ENCODE peak calls at places on chromosomes 12 and 14, in six cellular contexts. One of them, this sample, is unnamed.

GRCh38 chr12:18320036-18320617 is 58.8 kb downstream of the PIK3C2G start:
- DNase-seq in IMR-90: peak; percentile 69
- DNase-seq in H9: peak; percentile 58
- DNase-seq in H1: no peak
- DNase-seq in trophoblast cell: peak; percentile 99
- DNase-seq in mesendoderm: peak; percentile 94
- DNase-seq in this sample: peak; percentile 61

GRCh38 chr12:104414581-104415305 is 42.0 kb upstream of the CHST11 start:
- DNase-seq in H1: no peak
- DNase-seq in trophoblast cell: peak; percentile 72
- DNase-seq in H9: peak; percentile 85
- DNase-seq in IMR-90: no peak
- DNase-seq in mesendoderm: peak; percentile 99
- DNase-seq in this sample: no peak

GRCh38 chr12:115857160-115857920 is 420.2 kb downstream of the MED13L start:
- DNase-seq in mesendoderm: no peak
- DNase-seq in H1: no peak
- DNase-seq in IMR-90: no peak
- DNase-seq in H9: no peak
- DNase-seq in trophoblast cell: no peak
- DNase-seq in this sample: no peak

GRCh38 chr12:107568718-107569117 is 116.9 kb upstream of the PWP1 start:
- DNase-seq in H9: no peak
- DNase-seq in trophoblast cell: no peak
- DNase-seq in mesendoderm: no peak
- DNase-seq in H1: no peak
- DNase-seq in IMR-90: peak; percentile 65
- DNase-seq in this sample: no peak

GRCh38 chr14:71541973-71542730 is 390.1 kb upstream of the RGS6 start:
- DNase-seq in IMR-90: no peak
- DNase-seq in H9: no peak
- DNase-seq in mesendoderm: no peak
- DNase-seq in H1: no peak
- DNase-seq in trophoblast cell: no peak
- DNase-seq in this sample: no peak

GRCh38 chr12:122139266-122139665 is 34.8 kb downstream of the IL31 start:
- DNase-seq in H9: no peak
- DNase-seq in H1: no peak
- DNase-seq in trophoblast cell: no peak
- DNase-seq in mesendoderm: no peak
- DNase-seq in IMR-90: no peak
- DNase-seq in this sample: no peak

GRCh38 chr14:65260786-65261185 is 151.7 kb upstream of the FUT8 start:
- DNase-seq in mesendoderm: no peak
- DNase-seq in H1: no peak
- DNase-seq in IMR-90: peak; percentile 88
- DNase-seq in trophoblast cell: no peak
- DNase-seq in H9: no peak
- DNase-seq in this sample: no peak

GRCh38 chr12:6167327-6168280 is 32.6 kb upstream of the CD9 start:
- DNase-seq in IMR-90: peak; percentile 99
- DNase-seq in H9: no peak
- DNase-seq in trophoblast cell: peak; percentile 98
- DNase-seq in H1: no peak
- DNase-seq in mesendoderm: no peak
- DNase-seq in this sample: no peak

GRCh38 chr12:53791735-53792326 is 40.1 kb upstream of the CISTR start:
- DNase-seq in H1: peak; percentile 78
- DNase-seq in mesendoderm: peak; percentile 45
- DNase-seq in IMR-90: no peak
- DNase-seq in H9: peak; percentile 80
- DNase-seq in trophoblast cell: peak; percentile 57
- DNase-seq in this sample: no peak

GRCh38 chr14:62710811-62711210 is 334.4 kb downstream of the KCNH5 start:
- DNase-seq in IMR-90: no peak
- DNase-seq in mesendoderm: no peak
- DNase-seq in H1: no peak
- DNase-seq in H9: no peak
- DNase-seq in trophoblast cell: no peak
- DNase-seq in this sample: no peak

GRCh38 chr12:29763301-29763683 is 20.4 kb downstream of the TMTC1 start:
- DNase-seq in trophoblast cell: no peak
- DNase-seq in H9: no peak
- DNase-seq in mesendoderm: no peak
- DNase-seq in IMR-90: no peak
- DNase-seq in H1: no peak
- DNase-seq in this sample: no peak

GRCh38 chr14:101877766-101878165 is 86.6 kb upstream of the DYNC1H1 start:
- DNase-seq in mesendoderm: no peak
- DNase-seq in H9: no peak
- DNase-seq in H1: no peak
- DNase-seq in trophoblast cell: no peak
- DNase-seq in IMR-90: no peak
- DNase-seq in this sample: no peak

GRCh38 chr12:51345681-51346080 is 798 bp downstream of the CELA1 start:
- DNase-seq in IMR-90: peak; percentile 16
- DNase-seq in H9: no peak
- DNase-seq in mesendoderm: no peak
- DNase-seq in H1: no peak
- DNase-seq in trophoblast cell: no peak
- DNase-seq in this sample: no peak

GRCh38 chr14:91127411-91127810 is 13.5 kb downstream of the DGLUCY start:
- DNase-seq in IMR-90: no peak
- DNase-seq in trophoblast cell: peak; percentile 100
- DNase-seq in mesendoderm: no peak
- DNase-seq in H1: no peak
- DNase-seq in H9: no peak
- DNase-seq in this sample: no peak

GRCh38 chr14:22980672-22981089 is 1.7 kb downstream of the AJUBA start:
- DNase-seq in H1: peak; percentile 80
- DNase-seq in IMR-90: peak; percentile 32
- DNase-seq in trophoblast cell: peak; percentile 46
- DNase-seq in mesendoderm: peak; percentile 67
- DNase-seq in H9: peak; percentile 60
- DNase-seq in this sample: peak; percentile 74

GRCh38 chr12:130161261-130162231 is 718 bp upstream of the FZD10 start:
- DNase-seq in H9: peak; percentile 89
- DNase-seq in mesendoderm: peak; percentile 76
- DNase-seq in H1: peak; percentile 81
- DNase-seq in trophoblast cell: peak; percentile 37
- DNase-seq in IMR-90: no peak
- DNase-seq in this sample: peak; percentile 59

DNA sequence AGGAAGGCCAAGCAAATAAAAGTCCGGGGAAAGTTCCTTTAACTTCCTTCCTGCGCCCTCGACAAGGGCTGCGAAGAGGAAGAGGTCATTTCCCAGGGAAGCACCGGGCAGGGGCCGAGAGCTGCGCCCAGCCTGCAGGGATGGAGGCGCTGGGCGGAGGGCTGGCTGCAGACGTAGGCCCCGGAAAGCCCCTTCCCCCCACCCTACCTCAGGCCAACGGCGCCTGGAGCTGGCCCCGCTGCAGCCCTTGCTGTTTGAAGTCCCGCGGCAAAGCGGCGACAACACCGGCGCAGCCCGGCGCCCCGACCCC is 65.0 kb upstream of the PTGR2 start:
- DNase-seq in H9: peak; percentile 58
- DNase-seq in H1: no peak
- DNase-seq in mesendoderm: peak; percentile 76
- DNase-seq in IMR-90: peak; percentile 40
- DNase-seq in trophoblast cell: peak; percentile 54
- DNase-seq in this sample: no peak
- H3K4ac ChIP-seq in H9: no peak overlapping the region
- H3K4ac ChIP-seq in H1: no peak overlapping the region
- H3K4ac ChIP-seq in mesendoderm: peak overlapping the region; percentile 28
- H3K4ac ChIP-seq in IMR-90: peak overlapping the region; percentile 90
- H3K4ac ChIP-seq in trophoblast cell: peak overlapping the region; percentile 61
- H3K4ac ChIP-seq in this sample: no peak overlapping the region

DNA sequence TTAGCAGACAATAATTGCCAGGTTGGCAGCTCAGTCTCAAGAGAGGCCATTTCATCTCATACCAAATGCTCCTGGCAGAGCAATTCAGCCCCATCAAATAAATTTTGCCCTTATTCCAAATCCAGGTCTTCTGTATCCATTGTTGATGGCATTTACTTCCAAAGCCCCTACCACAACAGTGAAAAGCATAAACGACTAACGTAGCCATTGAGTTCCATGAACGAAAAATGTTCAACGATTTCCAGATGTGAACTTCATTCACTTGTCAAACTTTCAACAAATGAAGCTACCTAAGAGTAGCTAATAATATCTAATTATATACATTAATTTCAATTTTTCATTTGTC is 3.0 kb upstream of the GCN1 start:
- DNase-seq in H9: no peak
- DNase-seq in trophoblast cell: no peak
- DNase-seq in IMR-90: no peak
- DNase-seq in H1: no peak
- DNase-seq in mesendoderm: no peak
- DNase-seq in this sample: no peak
- H3K9ac ChIP-seq in H9: no peak overlapping the region
- H3K9ac ChIP-seq in trophoblast cell: no peak overlapping the region
- H3K9ac ChIP-seq in IMR-90: no peak overlapping the region
- H3K9ac ChIP-seq in H1: no peak overlapping the region
- H3K9ac ChIP-seq in mesendoderm: peak overlapping the region; percentile 39
- H3K9ac ChIP-seq in this sample: no peak overlapping the region

DNA sequence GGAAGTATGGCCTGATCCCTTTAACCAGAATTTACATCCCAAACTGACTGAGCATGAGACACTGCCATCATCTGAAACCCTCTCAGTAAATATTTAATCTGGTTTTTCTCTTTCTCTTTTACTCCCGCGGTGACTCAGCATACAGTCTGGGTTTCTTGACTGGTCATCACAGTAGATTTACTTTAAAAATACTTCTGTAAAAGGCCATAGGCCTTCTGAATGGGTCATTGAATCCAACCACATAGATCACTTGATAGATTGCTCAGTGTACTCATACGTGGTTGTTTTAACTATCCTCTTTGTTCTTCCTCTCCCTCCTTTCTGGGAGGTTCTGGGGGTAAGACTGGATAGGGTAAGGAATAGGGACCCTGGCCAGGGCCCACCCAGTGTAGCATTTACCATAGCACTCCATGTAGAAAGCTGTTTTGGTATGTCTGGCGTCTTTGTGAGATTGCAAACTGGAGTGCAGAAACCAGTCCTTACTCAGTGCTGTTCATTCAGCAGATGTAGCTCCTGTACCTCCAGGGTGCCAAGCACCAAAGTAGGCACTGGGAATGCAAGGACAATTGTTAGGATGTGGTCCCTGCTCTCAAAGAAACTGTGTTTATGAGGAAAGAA is 165.7 kb downstream of the SRGAP1 start:
- DNase-seq in mesendoderm: no peak
- DNase-seq in H9: no peak
- DNase-seq in trophoblast cell: no peak
- DNase-seq in H1: no peak
- DNase-seq in IMR-90: peak; percentile 95
- DNase-seq in this sample: no peak
- H2BK5ac ChIP-seq in mesendoderm: no peak overlapping the region
- H2BK5ac ChIP-seq in H9: no peak overlapping the region
- H2BK5ac ChIP-seq in trophoblast cell: no peak overlapping the region
- H2BK5ac ChIP-seq in H1: no peak overlapping the region
- H2BK5ac ChIP-seq in IMR-90: peak overlapping the region; percentile 99
- H2BK5ac ChIP-seq in this sample: no peak overlapping the region

DNA sequence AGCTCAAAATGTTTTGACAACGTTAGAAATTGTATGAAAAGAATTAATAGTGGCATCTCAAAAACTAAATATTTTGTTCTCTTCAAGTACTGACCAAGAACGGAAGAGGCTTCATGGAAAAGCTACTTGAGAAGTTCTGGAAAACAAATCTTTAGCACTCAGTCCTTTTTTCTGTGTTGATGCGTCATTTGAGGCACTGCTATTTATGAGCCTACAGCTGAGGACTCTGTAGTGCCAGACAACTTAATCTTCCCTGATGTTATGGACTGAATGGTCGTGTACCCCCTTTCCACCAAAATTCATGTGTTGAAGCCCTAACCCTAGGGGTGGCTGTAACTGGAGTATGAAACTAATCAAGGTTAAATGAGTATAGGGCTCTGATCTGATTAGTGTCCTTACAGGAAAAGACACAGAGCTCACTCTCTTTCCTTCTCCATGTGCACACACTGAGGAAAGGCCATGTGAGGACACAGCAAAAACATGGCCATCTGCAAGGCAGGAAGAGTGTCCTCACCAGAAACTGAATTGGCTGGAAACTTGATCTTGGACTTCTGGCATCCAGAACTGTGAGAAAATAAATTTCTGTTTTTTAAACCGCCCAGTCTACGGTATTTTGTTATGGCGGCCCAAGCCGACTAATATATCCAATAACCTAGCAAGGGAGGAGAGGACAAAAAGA is 337.0 kb upstream of the CLEC14A start:
- DNase-seq in trophoblast cell: no peak
- DNase-seq in mesendoderm: no peak
- DNase-seq in H1: no peak
- DNase-seq in IMR-90: no peak
- DNase-seq in H9: no peak
- DNase-seq in this sample: no peak
- H3K4ac ChIP-seq in trophoblast cell: no peak overlapping the region
- H3K4ac ChIP-seq in mesendoderm: no peak overlapping the region
- H3K4ac ChIP-seq in H1: no peak overlapping the region
- H3K4ac ChIP-seq in IMR-90: no peak overlapping the region
- H3K4ac ChIP-seq in H9: no peak overlapping the region
- H3K4ac ChIP-seq in this sample: no peak overlapping the region

DNA sequence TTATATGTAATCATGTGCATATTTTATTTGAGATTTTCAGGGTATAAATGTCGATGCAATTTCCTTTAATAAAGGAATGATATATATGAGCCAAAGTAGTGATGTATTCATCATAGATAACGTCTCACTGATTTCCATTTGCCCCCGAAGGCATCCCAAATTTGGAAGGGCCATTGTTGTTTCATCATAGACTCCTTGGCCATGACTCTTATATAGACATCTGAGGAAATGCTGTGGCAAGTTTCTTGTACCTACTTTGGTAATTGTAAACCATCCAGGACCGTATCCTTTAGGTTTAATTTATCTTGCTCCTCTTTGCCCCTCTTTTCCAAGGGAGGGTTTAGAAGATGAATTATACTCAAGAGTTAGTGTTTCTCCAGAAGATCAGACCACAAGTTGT is 84.7 kb downstream of the SAMD4A start:
- DNase-seq in H1: no peak
- DNase-seq in trophoblast cell: peak; percentile 56
- DNase-seq in mesendoderm: no peak
- DNase-seq in H9: no peak
- DNase-seq in IMR-90: no peak
- DNase-seq in this sample: no peak
- H3K9ac ChIP-seq in H1: no peak overlapping the region
- H3K9ac ChIP-seq in trophoblast cell: no peak overlapping the region
- H3K9ac ChIP-seq in mesendoderm: no peak overlapping the region
- H3K9ac ChIP-seq in H9: no peak overlapping the region
- H3K9ac ChIP-seq in IMR-90: no peak overlapping the region
- H3K9ac ChIP-seq in this sample: no peak overlapping the region

GRCh38 chr12:109989380-109989779 is 6.8 kb downstream of the GIT2 start:
- DNase-seq in H1: no peak
- DNase-seq in mesendoderm: no peak
- DNase-seq in trophoblast cell: no peak
- DNase-seq in H9: no peak
- DNase-seq in IMR-90: peak; percentile 60
- DNase-seq in this sample: no peak
- H2BK5ac ChIP-seq in H1: no peak overlapping the region
- H2BK5ac ChIP-seq in mesendoderm: no peak overlapping the region
- H2BK5ac ChIP-seq in trophoblast cell: no peak overlapping the region
- H2BK5ac ChIP-seq in H9: no peak overlapping the region
- H2BK5ac ChIP-seq in IMR-90: peak overlapping the region; percentile 48
- H2BK5ac ChIP-seq in this sample: no peak overlapping the region